ENCODE peak calls at places on chromosomes 3 and 15, in five cellular contexts. D is H1, P is K562, B is HepG2, F is HCT116. Y is an unnamed sample.

GRCh38 chr3:155809181-155809580 is 3.1 kb upstream of the C3orf33 start:
- DNase-seq in P (no peak), F (no peak), B (no peak), D (no peak), Y (no peak)

GRCh38 chr3:61333562-61333961 is 82.3 kb upstream of the FHIT start:
- DNase-seq in F (no peak), B (no peak), P (no peak), D (no peak), Y (no peak)

GRCh38 chr3:158912621-158913020 is 110.8 kb downstream of the MFSD1 start:
- DNase-seq in D (no peak), F (no peak), P (no peak), B (no peak), Y (no peak)

GRCh38 chr15:28880680-28881079 is 5.1 kb upstream of the APBA2 start:
- DNase-seq in F (no peak), P (no peak), B (no peak), D (no peak), Y (no peak)

GRCh38 chr3:61954097-61954528 is 392.7 kb downstream of the PTPRG start:
- DNase-seq in B (no peak), P (no peak), D (no peak), F (no peak), Y (no peak)

GRCh38 chr15:60969658-60970057 is 259.4 kb downstream of the RORA start:
- DNase-seq in P (no peak), D (no peak), B (no peak), F (no peak), Y (no peak)

GRCh38 chr3:120524171-120524923 is 71.8 kb upstream of the NDUFB4 start:
- DNase-seq in P (no peak), B (no peak), D (no peak), F (no peak), Y (no peak)

GRCh38 chr3:134365766-134366065 is 8.5 kb downstream of the AMOTL2 start:
- DNase-seq in D (no peak), F (no peak), B (no peak), P (no peak), Y (no peak)

GRCh38 chr15:58981808-58982475 is 5.5 kb upstream of the RNF111 start:
- DNase-seq in B (no peak), D (no peak), F (no peak), P (no peak), Y (no peak)

GRCh38 chr3:129745253-129745652 is 138.8 kb upstream of the PLXND1 start:
- DNase-seq in P (no peak), F (no peak), B (no peak), D (no peak), Y (no peak)

GRCh38 chr3:132288357-132288756 is 28.9 kb upstream of the ACP3 start:
- DNase-seq in D (no peak), B (no peak), F (no peak), P (no peak), Y (no peak)

GRCh38 chr15:80694624-80695098 is 449 bp upstream of the ABHD17C start:
- DNase-seq in D (peak), B (no peak), P (no peak), F (no peak), Y (no peak)

GRCh38 chr3:43016513-43016865 is 37.4 kb downstream of the GASK1A start:
- DNase-seq in F (no peak), D (no peak), P (no peak), B (no peak), Y (no peak)

GRCh38 chr3:28326458-28326926 is 22.0 kb upstream of the ZCWPW2 start:
- DNase-seq in B (no peak), F (no peak), D (no peak), P (no peak), Y (peak)

GRCh38 chr15:27579738-27580137 is 519.4 kb downstream of the OCA2 start:
- DNase-seq in B (no peak), F (no peak), D (no peak), P (no peak), Y (no peak)

GRCh38 chr15:27587810-27588209 is 511.3 kb downstream of the OCA2 start:
- DNase-seq in B (no peak), P (peak), F (no peak), D (peak), Y (no peak)

DNA sequence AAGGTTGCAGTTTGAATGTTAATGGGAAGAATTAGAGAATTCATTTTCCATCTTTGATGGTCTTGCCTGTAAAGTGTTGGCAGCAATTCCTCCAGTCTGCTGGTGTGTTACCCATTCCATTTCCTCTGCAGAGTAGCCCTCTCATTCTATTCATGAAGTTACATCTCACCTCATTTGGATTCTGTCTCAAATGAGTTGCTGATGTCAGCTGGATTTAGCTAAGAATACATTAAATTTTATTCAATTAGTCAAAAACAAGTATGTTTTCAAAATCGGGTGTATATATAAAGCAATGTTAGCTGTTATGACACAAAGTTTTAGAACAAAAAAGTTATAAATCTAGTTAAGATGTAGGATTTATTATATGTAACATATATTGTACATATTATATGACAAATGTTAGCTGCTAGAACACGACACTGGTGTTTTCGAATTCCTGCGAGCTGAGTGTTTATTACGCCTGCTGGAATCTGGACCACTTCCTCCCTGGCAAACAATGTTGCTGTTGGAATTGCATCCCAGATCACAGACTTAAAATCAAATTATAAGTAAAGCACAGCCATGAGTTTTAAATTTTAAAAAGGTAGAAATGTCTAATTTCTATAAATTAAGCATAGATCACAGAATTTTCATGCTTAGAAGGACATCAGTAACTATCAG is 516.2 kb downstream of the OCA2 start:
- DNase-seq in P (no peak), D (no peak), B (no peak), F (no peak), Y (no peak)
- TF ChIP-seq CEBPB in P (no peak), D (no peak), B (no peak), F (no peak), Y (no peak)

GRCh38 chr15:55108448-55108847 is 88.3 kb downstream of the RSL24D1 start:
- DNase-seq in D (no peak), P (no peak), F (no peak), B (no peak), Y (no peak)
- TF ChIP-seq SRF in D (no peak), P (no peak), F (no peak), B (no peak), Y (no peak)

DNA sequence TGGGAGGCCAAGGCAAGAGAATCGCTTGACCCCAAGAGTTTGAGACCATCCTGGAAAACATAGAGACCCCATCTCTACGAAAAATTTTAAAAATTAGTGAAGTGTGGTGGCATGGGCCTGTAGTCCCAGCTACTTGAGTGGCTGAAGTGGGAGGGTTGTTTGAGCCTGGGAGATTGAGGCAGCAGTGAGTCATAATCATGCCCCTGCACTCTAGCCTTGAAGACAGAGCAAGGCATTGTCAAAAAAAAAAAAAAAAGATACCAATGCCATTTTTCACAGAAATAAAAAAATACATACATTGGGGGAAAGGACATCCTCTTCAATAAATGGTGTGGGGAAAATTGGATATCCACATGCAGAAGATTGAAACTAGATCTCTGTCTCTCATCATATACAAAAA is 74.6 kb downstream of the CERS3 start:
- DNase-seq in D (no peak), P (no peak), F (no peak), B (no peak), Y (no peak)
- TF ChIP-seq CEBPB in D (no peak), P (no peak), F (no peak), B (no peak), Y (no peak)

GRCh38 chr3:56536735-56537134 is 20.2 kb upstream of the CCDC66 start:
- DNase-seq in F (no peak), P (no peak), B (no peak), D (no peak), Y (no peak)
- TF ChIP-seq SRF in F (no peak), P (no peak), B (no peak), D (no peak), Y (no peak)

GRCh38 chr3:109926376-109926775 is 589.0 kb upstream of the DPPA4 start:
- DNase-seq in F (no peak), P (no peak), D (no peak), B (no peak), Y (no peak)

GRCh38 chr3:109924196-109924595 is 586.9 kb upstream of the DPPA4 start:
- DNase-seq in D (no peak), P (no peak), B (no peak), F (no peak), Y (no peak)

GRCh38 chr3:109930592-109930991 is 593.2 kb upstream of the DPPA4 start:
- DNase-seq in B (no peak), D (no peak), P (no peak), F (no peak), Y (no peak)

GRCh38 chr3:109927161-109927560 is 589.8 kb upstream of the DPPA4 start:
- DNase-seq in P (no peak), B (peak), D (no peak), F (peak), Y (no peak)

DNA sequence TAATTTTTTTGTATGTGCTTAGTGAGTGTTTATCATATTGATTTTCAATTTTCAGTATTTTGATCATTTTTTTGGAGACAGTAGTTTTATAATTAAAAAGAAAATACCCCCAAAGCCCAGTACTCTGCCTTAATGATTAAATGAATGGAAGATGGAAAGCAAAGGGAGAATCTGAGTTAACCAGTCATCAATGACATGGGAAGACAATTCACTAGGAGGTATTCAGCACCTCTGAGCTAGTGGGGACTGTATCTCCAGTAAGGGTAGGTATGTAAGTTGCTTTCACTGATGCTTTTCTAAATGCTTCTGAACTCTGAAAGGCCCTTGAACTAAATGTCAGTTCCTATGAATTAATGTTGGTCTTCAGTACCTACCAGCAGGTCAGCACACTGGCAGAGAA is 590.4 kb upstream of the DPPA4 start:
- DNase-seq in B (no peak), P (no peak), D (no peak), F (no peak), Y (no peak)
- TF ChIP-seq CEBPB in B (no peak), P (no peak), D (no peak), F (no peak), Y (no peak)

GRCh38 chr3:14237431-14237830 is 58.8 kb downstream of the LSM3 start:
- DNase-seq in B (no peak), F (no peak), P (no peak), D (no peak), Y (no peak)
- TF ChIP-seq SRF in B (no peak), F (no peak), P (no peak), D (no peak), Y (no peak)

DNA sequence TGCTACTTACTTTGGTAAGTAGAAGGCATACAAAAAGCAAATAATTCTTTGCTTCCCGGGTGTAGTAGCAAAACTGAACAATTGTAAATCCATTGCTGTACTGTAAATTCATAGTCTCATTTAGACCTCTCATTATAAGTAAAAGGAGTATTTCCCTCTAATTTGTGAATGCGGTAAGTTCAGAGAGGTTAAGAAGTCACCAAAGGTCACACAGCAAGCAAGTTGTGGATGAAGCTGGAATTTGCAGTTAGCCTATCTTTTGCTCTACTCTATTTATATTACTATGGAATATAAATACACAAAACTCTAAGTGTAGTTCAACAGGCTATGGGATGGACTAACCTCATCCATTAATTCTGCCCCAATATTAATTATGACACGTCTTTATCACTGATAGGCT is 508.3 kb downstream of the MCTP2 start:
- DNase-seq in D (no peak), P (no peak), F (no peak), B (no peak), Y (no peak)
- TF ChIP-seq CEBPB in D (no peak), P (no peak), F (no peak), B (no peak), Y (no peak)

GRCh38 chr3:186281172-186281571 is 80.9 kb downstream of the DGKG start:
- DNase-seq in F (no peak), D (no peak), B (no peak), P (no peak), Y (no peak)
- TF ChIP-seq SRF in F (no peak), D (no peak), B (no peak), P (no peak), Y (no peak)

DNA sequence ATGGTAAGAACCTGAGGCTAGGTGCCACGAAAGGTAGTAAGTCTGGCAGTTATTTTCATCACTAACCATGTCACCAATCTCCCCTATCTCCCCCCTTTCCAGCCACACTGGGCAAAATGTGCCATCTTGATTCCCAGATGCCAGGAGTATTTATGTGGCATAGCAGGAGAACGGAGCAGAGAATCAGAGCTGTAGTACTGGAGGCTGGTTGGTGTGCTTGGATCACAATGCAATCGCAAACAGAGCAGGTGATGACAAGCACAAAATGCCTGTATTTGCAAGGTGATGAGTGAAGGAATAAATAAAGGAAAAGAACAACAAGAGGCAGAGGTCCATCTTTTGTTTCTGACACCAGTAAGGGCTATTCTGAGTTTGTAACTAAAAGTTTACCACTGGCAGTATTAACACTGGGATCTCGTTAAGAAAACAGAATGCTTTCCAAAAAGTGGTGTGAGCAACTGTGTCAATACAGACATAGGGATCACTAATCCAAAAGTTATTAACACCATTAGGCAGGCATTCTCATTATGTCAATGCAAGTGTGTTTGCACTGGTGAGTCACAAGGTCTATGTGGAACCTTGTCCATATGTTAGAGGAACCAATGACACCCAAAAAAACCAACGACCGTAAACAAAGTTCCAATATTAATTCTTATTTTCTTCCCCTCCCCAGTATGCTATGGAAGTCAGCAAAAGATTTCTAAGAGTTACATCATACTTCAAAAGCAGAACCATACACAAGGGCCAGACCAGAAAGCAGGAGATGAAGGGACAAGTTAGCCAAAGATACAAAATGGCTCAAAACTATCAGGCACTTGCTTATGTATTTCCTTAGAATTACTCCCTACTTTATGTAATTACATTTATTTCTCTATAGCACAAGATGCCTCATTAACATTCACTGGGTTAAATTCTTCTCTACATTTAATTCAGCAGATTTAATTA is 556.6 kb downstream of the FOXP1 start:
- DNase-seq in P (no peak), B (peak), D (no peak), F (no peak), Y (no peak)
- TF ChIP-seq CEBPB in P (no peak), B (peak), D (no peak), F (no peak), Y (no peak)